ENCODE peak calls at places on chromosomes 3 and 15, in six cellular contexts. One of them, this sample, is unnamed.

GRCh38 chr3:106827515-106828213 is 549.6 kb upstream of the CCDC54 start:
- DNase-seq in tibial artery: no peak
- DNase-seq in Panc1: no peak
- DNase-seq in left ventricle myocardium inferior: no peak
- DNase-seq in stomach: no peak
- DNase-seq in hepatocyte: no peak
- DNase-seq in this sample: no peak

GRCh38 chr3:143089965-143090364 is 29.6 kb upstream of the CHST2 start:
- DNase-seq in hepatocyte: no peak
- DNase-seq in tibial artery: no peak
- DNase-seq in Panc1: no peak
- DNase-seq in stomach: no peak
- DNase-seq in left ventricle myocardium inferior: no peak
- DNase-seq in this sample: no peak

GRCh38 chr3:124565013-124565412 is 165.2 kb upstream of the UMPS start:
- DNase-seq in stomach: peak
- DNase-seq in Panc1: peak
- DNase-seq in tibial artery: peak
- DNase-seq in left ventricle myocardium inferior: peak
- DNase-seq in hepatocyte: peak
- DNase-seq in this sample: peak

GRCh38 chr3:150761831-150762661 is 923 bp downstream of the SIAH2 start:
- DNase-seq in left ventricle myocardium inferior: peak
- DNase-seq in hepatocyte: peak
- DNase-seq in Panc1: no peak
- DNase-seq in stomach: peak
- DNase-seq in tibial artery: peak
- DNase-seq in this sample: peak

GRCh38 chr15:32878849-32879795 is 161.3 kb downstream of the GREM1 start:
- DNase-seq in stomach: no peak
- DNase-seq in tibial artery: no peak
- DNase-seq in left ventricle myocardium inferior: no peak
- DNase-seq in Panc1: no peak
- DNase-seq in hepatocyte: no peak
- DNase-seq in this sample: no peak

GRCh38 chr15:37056168-37056893 is 44.0 kb downstream of the MEIS2 start:
- DNase-seq in stomach: no peak
- DNase-seq in tibial artery: no peak
- DNase-seq in Panc1: no peak
- DNase-seq in left ventricle myocardium inferior: peak
- DNase-seq in hepatocyte: no peak
- DNase-seq in this sample: no peak

GRCh38 chr3:69181592-69182211 is 59.3 kb upstream of the LMOD3 start:
- DNase-seq in stomach: no peak
- DNase-seq in hepatocyte: peak
- DNase-seq in Panc1: no peak
- DNase-seq in tibial artery: no peak
- DNase-seq in left ventricle myocardium inferior: no peak
- DNase-seq in this sample: no peak

GRCh38 chr15:36501063-36501678 is 78.3 kb upstream of the CDIN1 start:
- DNase-seq in Panc1: peak
- DNase-seq in hepatocyte: peak
- DNase-seq in tibial artery: no peak
- DNase-seq in stomach: no peak
- DNase-seq in left ventricle myocardium inferior: no peak
- DNase-seq in this sample: peak

GRCh38 chr3:194154346-194154745 is 18.4 kb downstream of the HES1 start:
- DNase-seq in stomach: no peak
- DNase-seq in Panc1: no peak
- DNase-seq in hepatocyte: no peak
- DNase-seq in left ventricle myocardium inferior: no peak
- DNase-seq in tibial artery: no peak
- DNase-seq in this sample: no peak

GRCh38 chr15:77002436-77002835 is 7.5 kb downstream of the PSTPIP1 start:
- DNase-seq in Panc1: no peak
- DNase-seq in tibial artery: no peak
- DNase-seq in stomach: no peak
- DNase-seq in hepatocyte: no peak
- DNase-seq in left ventricle myocardium inferior: no peak
- DNase-seq in this sample: no peak

GRCh38 chr3:24133942-24134341 is 188.9 kb downstream of the NR1D2 start:
- DNase-seq in hepatocyte: no peak
- DNase-seq in stomach: no peak
- DNase-seq in tibial artery: no peak
- DNase-seq in left ventricle myocardium inferior: no peak
- DNase-seq in Panc1: no peak
- DNase-seq in this sample: no peak

GRCh38 chr3:4343258-4343657 is 40.1 kb downstream of the SETMAR start:
- DNase-seq in stomach: no peak
- DNase-seq in hepatocyte: no peak
- DNase-seq in Panc1: no peak
- DNase-seq in tibial artery: no peak
- DNase-seq in left ventricle myocardium inferior: no peak
- DNase-seq in this sample: no peak

GRCh38 chr3:11022115-11022514 is 29.6 kb downstream of the SLC6A1 start:
- DNase-seq in Panc1: no peak
- DNase-seq in tibial artery: no peak
- DNase-seq in left ventricle myocardium inferior: no peak
- DNase-seq in stomach: no peak
- DNase-seq in hepatocyte: no peak
- DNase-seq in this sample: no peak

GRCh38 chr3:184335661-184336483 is 1.5 kb upstream of the FAM131A start:
- DNase-seq in Panc1: no peak
- DNase-seq in tibial artery: peak
- DNase-seq in hepatocyte: peak
- DNase-seq in stomach: peak
- DNase-seq in left ventricle myocardium inferior: peak
- DNase-seq in this sample: peak

GRCh38 chr3:12187448-12188327 is 29.0 kb upstream of the TIMP4 start:
- DNase-seq in left ventricle myocardium inferior: peak
- DNase-seq in tibial artery: peak
- DNase-seq in hepatocyte: no peak
- DNase-seq in Panc1: no peak
- DNase-seq in stomach: no peak
- DNase-seq in this sample: peak

GRCh38 chr3:182644013-182644412 is 149.3 kb upstream of the ATP11B start:
- DNase-seq in left ventricle myocardium inferior: no peak
- DNase-seq in Panc1: no peak
- DNase-seq in hepatocyte: no peak
- DNase-seq in tibial artery: no peak
- DNase-seq in stomach: no peak
- DNase-seq in this sample: peak

GRCh38 chr15:45573961-45574629 is 13.1 kb upstream of the BLOC1S6 start:
- DNase-seq in stomach: no peak
- DNase-seq in left ventricle myocardium inferior: no peak
- DNase-seq in hepatocyte: peak
- DNase-seq in Panc1: no peak
- DNase-seq in tibial artery: no peak
- DNase-seq in this sample: peak

GRCh38 chr15:25088261-25088790 is 133.5 kb downstream of the SNRPN start:
- DNase-seq in tibial artery: peak
- DNase-seq in Panc1: no peak
- DNase-seq in stomach: no peak
- DNase-seq in hepatocyte: no peak
- DNase-seq in left ventricle myocardium inferior: no peak
- DNase-seq in this sample: peak

GRCh38 chr15:37134699-37135131 is 34.4 kb upstream of the MEIS2 start:
- DNase-seq in hepatocyte: peak
- DNase-seq in tibial artery: no peak
- DNase-seq in stomach: no peak
- DNase-seq in Panc1: no peak
- DNase-seq in left ventricle myocardium inferior: no peak
- DNase-seq in this sample: no peak

GRCh38 chr3:72290859-72291641 is 506.1 kb upstream of the PROK2 start:
- DNase-seq in tibial artery: no peak
- DNase-seq in hepatocyte: no peak
- DNase-seq in left ventricle myocardium inferior: no peak
- DNase-seq in Panc1: no peak
- DNase-seq in stomach: no peak
- DNase-seq in this sample: no peak

GRCh38 chr3:127458698-127459097 is 131.8 kb downstream of the TPRA1 start:
- DNase-seq in Panc1: no peak
- DNase-seq in left ventricle myocardium inferior: no peak
- DNase-seq in hepatocyte: peak
- DNase-seq in stomach: no peak
- DNase-seq in tibial artery: no peak
- DNase-seq in this sample: peak

GRCh38 chr3:105253225-105253624 is 113.5 kb upstream of the ALCAM start:
- DNase-seq in hepatocyte: no peak
- DNase-seq in stomach: peak
- DNase-seq in left ventricle myocardium inferior: no peak
- DNase-seq in Panc1: no peak
- DNase-seq in tibial artery: no peak
- DNase-seq in this sample: no peak

GRCh38 chr15:101045835-101046691 is 126.9 kb downstream of the LRRK1 start:
- DNase-seq in hepatocyte: no peak
- DNase-seq in tibial artery: peak
- DNase-seq in stomach: peak
- DNase-seq in Panc1: no peak
- DNase-seq in left ventricle myocardium inferior: peak
- DNase-seq in this sample: peak

GRCh38 chr3:19934098-19934566 is at the start of gene EFHB:
- DNase-seq in hepatocyte: peak
- DNase-seq in tibial artery: no peak
- DNase-seq in left ventricle myocardium inferior: peak
- DNase-seq in Panc1: no peak
- DNase-seq in stomach: no peak
- DNase-seq in this sample: peak

GRCh38 chr3:53806182-53807116 is 39.8 kb downstream of the CHDH start:
- DNase-seq in Panc1: no peak
- DNase-seq in tibial artery: peak
- DNase-seq in stomach: no peak
- DNase-seq in hepatocyte: peak
- DNase-seq in left ventricle myocardium inferior: no peak
- DNase-seq in this sample: peak

GRCh38 chr3:57559526-57559925 is 3.5 kb downstream of the PDE12 start:
- DNase-seq in left ventricle myocardium inferior: no peak
- DNase-seq in hepatocyte: no peak
- DNase-seq in tibial artery: no peak
- DNase-seq in stomach: no peak
- DNase-seq in Panc1: no peak
- DNase-seq in this sample: no peak

GRCh38 chr3:188707396-188708288 is 464.1 kb upstream of the TPRG1 start:
- DNase-seq in stomach: no peak
- DNase-seq in Panc1: no peak
- DNase-seq in tibial artery: no peak
- DNase-seq in hepatocyte: no peak
- DNase-seq in left ventricle myocardium inferior: no peak
- DNase-seq in this sample: no peak

GRCh38 chr3:111610612-111611054 is 15.5 kb upstream of the ZBED2 start:
- DNase-seq in tibial artery: no peak
- DNase-seq in stomach: no peak
- DNase-seq in left ventricle myocardium inferior: no peak
- DNase-seq in hepatocyte: no peak
- DNase-seq in Panc1: no peak
- DNase-seq in this sample: no peak

GRCh38 chr3:111608378-111608777 is 13.2 kb upstream of the ZBED2 start:
- DNase-seq in left ventricle myocardium inferior: no peak
- DNase-seq in hepatocyte: no peak
- DNase-seq in stomach: no peak
- DNase-seq in Panc1: no peak
- DNase-seq in tibial artery: no peak
- DNase-seq in this sample: no peak

GRCh38 chr3:111607242-111607641 is 12.1 kb upstream of the ZBED2 start:
- DNase-seq in tibial artery: no peak
- DNase-seq in Panc1: no peak
- DNase-seq in hepatocyte: no peak
- DNase-seq in stomach: no peak
- DNase-seq in left ventricle myocardium inferior: no peak
- DNase-seq in this sample: no peak

GRCh38 chr3:111609700-111610099 is 14.6 kb upstream of the ZBED2 start:
- DNase-seq in hepatocyte: no peak
- DNase-seq in left ventricle myocardium inferior: no peak
- DNase-seq in Panc1: no peak
- DNase-seq in tibial artery: no peak
- DNase-seq in stomach: no peak
- DNase-seq in this sample: no peak

DNA sequence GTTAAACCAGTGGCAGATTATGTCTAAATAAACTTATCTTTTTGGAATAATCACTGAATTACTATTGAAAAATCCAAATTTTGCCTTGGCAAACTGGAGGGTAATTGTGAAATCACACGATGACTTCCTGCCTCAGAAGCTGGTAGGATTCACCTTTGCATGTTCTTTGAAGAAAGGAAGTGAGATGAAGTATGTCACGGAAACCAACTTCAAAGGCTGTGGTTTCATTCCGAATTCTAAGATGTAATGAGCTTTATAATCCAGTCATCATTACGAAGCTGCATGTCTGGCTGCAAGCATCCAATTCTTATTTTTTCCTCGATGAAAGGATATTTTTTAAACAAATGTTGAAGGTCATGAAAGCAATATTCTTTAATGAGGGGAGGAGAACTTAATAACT is 15.0 kb upstream of the ZBED2 start:
- DNase-seq in left ventricle myocardium inferior: no peak
- DNase-seq in hepatocyte: no peak
- DNase-seq in tibial artery: no peak
- DNase-seq in Panc1: no peak
- DNase-seq in stomach: no peak
- DNase-seq in this sample: no peak
- H3K27ac ChIP-seq in left ventricle myocardium inferior: no peak
- H3K27ac ChIP-seq in hepatocyte: no peak
- H3K27ac ChIP-seq in tibial artery: no peak
- H3K27ac ChIP-seq in Panc1: no peak
- H3K27ac ChIP-seq in stomach: peak
- H3K27ac ChIP-seq in this sample: no peak

GRCh38 chr3:30680789-30681188 is 74.4 kb downstream of the TGFBR2 start:
- DNase-seq in left ventricle myocardium inferior: peak
- DNase-seq in Panc1: no peak
- DNase-seq in hepatocyte: no peak
- DNase-seq in tibial artery: no peak
- DNase-seq in stomach: no peak
- DNase-seq in this sample: peak
- H3K4me3 ChIP-seq in left ventricle myocardium inferior: no peak
- H3K4me3 ChIP-seq in Panc1: no peak
- H3K4me3 ChIP-seq in hepatocyte: no peak
- H3K4me3 ChIP-seq in tibial artery: no peak
- H3K4me3 ChIP-seq in stomach: no peak
- H3K4me3 ChIP-seq in this sample: no peak

GRCh38 chr3:3109407-3110298 is 521 bp downstream of the IL5RA start:
- DNase-seq in tibial artery: no peak
- DNase-seq in left ventricle myocardium inferior: no peak
- DNase-seq in stomach: no peak
- DNase-seq in Panc1: no peak
- DNase-seq in hepatocyte: peak
- DNase-seq in this sample: no peak
- H3K27ac ChIP-seq in tibial artery: no peak
- H3K27ac ChIP-seq in left ventricle myocardium inferior: no peak
- H3K27ac ChIP-seq in stomach: no peak
- H3K27ac ChIP-seq in Panc1: no peak
- H3K27ac ChIP-seq in hepatocyte: no peak
- H3K27ac ChIP-seq in this sample: no peak

DNA sequence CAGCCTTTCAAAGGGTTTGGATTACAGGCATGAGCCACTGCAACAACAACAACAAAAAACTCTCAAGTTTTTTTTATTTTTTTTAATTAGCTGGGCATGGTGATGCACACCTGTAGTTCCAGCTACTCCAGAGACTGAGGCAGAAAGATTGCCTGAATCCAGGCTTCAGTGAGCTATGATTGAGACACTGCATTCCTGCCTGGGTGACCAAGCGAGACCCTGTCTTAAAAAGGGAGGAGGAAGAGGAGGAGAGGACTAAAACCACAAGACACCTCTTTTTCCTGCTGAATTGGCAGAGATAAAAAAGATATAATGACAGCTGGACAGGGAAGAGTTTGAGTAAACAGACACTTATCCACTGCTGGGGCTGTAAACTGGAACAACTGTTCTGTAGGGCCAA is 22.7 kb upstream of the CHRNB4 start:
- DNase-seq in stomach: no peak
- DNase-seq in tibial artery: no peak
- DNase-seq in Panc1: no peak
- DNase-seq in left ventricle myocardium inferior: no peak
- DNase-seq in hepatocyte: no peak
- DNase-seq in this sample: no peak
- H3K4me3 ChIP-seq in stomach: no peak
- H3K4me3 ChIP-seq in tibial artery: no peak
- H3K4me3 ChIP-seq in Panc1: no peak
- H3K4me3 ChIP-seq in left ventricle myocardium inferior: no peak
- H3K4me3 ChIP-seq in hepatocyte: no peak
- H3K4me3 ChIP-seq in this sample: no peak

This sample was measured in endodermal cell.